ENCODE peak calls at places on chromosomes 11 and 22, in six cellular contexts. G is epithelial cell of esophagus, R is T-helper 1 cell, S is dorsolateral prefrontal cortex, T is Kasumi-1, W is NCI-H1092 treated with DMSO at 0.1 percent for 48 hours. Q is an unnamed sample.

GRCh38 chr11:64357904-64358535 is 942 bp upstream of the RPS6KA4 start:
- DNase-seq in G (peak), R (no peak), S (no peak), T (no peak), W (no peak), Q (no peak)

GRCh38 chr11:62508336-62509058 is 38.1 kb downstream of the AHNAK start:
- DNase-seq in G (peak), R (no peak), S (peak), T (no peak), W (no peak), Q (no peak)

GRCh38 chr11:75949023-75949672 is 134.1 kb downstream of the UVRAG start:
- DNase-seq in G (no peak), R (no peak), S (no peak), T (no peak), W (peak), Q (no peak)

GRCh38 chr22:50527921-50528681 is 1.7 kb downstream of the TYMP start:
- DNase-seq in G (no peak), R (no peak), S (no peak), T (no peak), W (no peak), Q (no peak)

GRCh38 chr22:27088026-27088425 is 430.6 kb downstream of the MIAT start:
- DNase-seq in G (no peak), R (no peak), S (no peak), T (no peak), W (no peak), Q (no peak)

GRCh38 chr22:45630436-45630835 is 41.2 kb upstream of the ATXN10 start:
- DNase-seq in G (no peak), R (no peak), S (no peak), T (no peak), W (no peak), Q (no peak)

GRCh38 chr22:44741929-44742328 is 10.4 kb upstream of the ARHGAP8 start:
- DNase-seq in G (no peak), R (no peak), S (no peak), T (no peak), W (no peak), Q (no peak)

GRCh38 chr11:12116425-12117032 is 6.1 kb downstream of the MICAL2 start:
- DNase-seq in G (no peak), R (no peak), S (no peak), T (no peak), W (no peak), Q (no peak)

GRCh38 chr22:33848251-33848650 is 72.0 kb downstream of the LARGE1 start:
- DNase-seq in G (no peak), R (no peak), S (no peak), T (no peak), W (no peak), Q (no peak)

GRCh38 chr11:3200388-3201111 is 18.1 kb downstream of the MRGPRG start:
- DNase-seq in G (no peak), R (no peak), S (no peak), T (no peak), W (no peak), Q (no peak)

GRCh38 chr11:103906291-103906850 is 130.1 kb upstream of the DDI1 start:
- DNase-seq in G (no peak), R (no peak), S (no peak), T (no peak), W (no peak), Q (no peak)

GRCh38 chr11:112523477-112523876 is 262.8 kb upstream of the PLET1 start:
- DNase-seq in G (no peak), R (no peak), S (peak), T (no peak), W (peak), Q (no peak)

GRCh38 chr11:2770556-2771301 is 70.9 kb upstream of the KCNQ1OT1 start:
- DNase-seq in G (no peak), R (no peak), S (peak), T (no peak), W (no peak), Q (peak)

GRCh38 chr11:12430912-12431311 is 53.5 kb downstream of the PARVA start:
- DNase-seq in G (peak), R (no peak), S (no peak), T (no peak), W (no peak), Q (no peak)